ENCODE peak calls at places on chromosome 22, in eight cellular contexts. O is midbrain; I is pulmonary artery endothelial cell; S is nucleus accumbens; V is effector CD8-positive, alpha-beta T cell; D is activated gamma-delta T cell treated with anti-CD3 and anti-CD28 coated beads, Interleukin-2, amount 50 U/mL, for 16 hours; G is omental fat pad; H is frontal cortex. J is an unnamed sample.
A peak's percentile ranks its signal among the peaks of the same experiment; 100 is the strongest.

GRCh38 chr22:42686756-42687491 is 33.7 kb downstream of the A4GALT start:
- DNase-seq in G (no peak), S (no peak), O (no peak), V (no peak), H (no peak), I (no peak), D (no peak), J (no peak)

GRCh38 chr22:21070690-21071615 is 25.2 kb downstream of the LRRC74B start:
- DNase-seq in H (no peak), O (no peak), S (no peak), D (no peak), V (no peak), I (no peak), G (no peak), J (no peak)

GRCh38 chr22:31605851-31606585 is 56.0 kb downstream of the PISD start:
- DNase-seq in G (no peak), O (no peak), S (no peak), V (no peak), I (no peak), D (no peak), H (no peak), J (no peak)

GRCh38 chr22:35483730-35484129 is 56.9 kb upstream of the RASD2 start:
- DNase-seq in G (no peak), D (no peak), O (no peak), I (no peak), V (no peak), S (no peak), H (no peak), J (no peak)

GRCh38 chr22:24536089-24536488 is 18.8 kb downstream of the GUCD1 start:
- DNase-seq in D (no peak), O (no peak), S (no peak), V (no peak), G (no peak), I (no peak), H (no peak), J (no peak)

GRCh38 chr22:44047891-44048301 is 23.8 kb downstream of the PARVB start:
- DNase-seq in D (no peak), H (no peak), G (no peak), I (no peak), V (no peak), O (no peak), S (no peak), J (no peak)

GRCh38 chr22:31288496-31289235 is 3.6 kb downstream of the PIK3IP1 start:
- DNase-seq in D (no peak), I (no peak), V (no peak), H (no peak), S (no peak), O (no peak), G (no peak), J (peak; percentile 23)

GRCh38 chr22:30490399-30490798 is 15.1 kb downstream of the SEC14L4 start:
- DNase-seq in I (no peak), O (no peak), D (no peak), H (no peak), S (no peak), V (no peak), G (no peak), J (no peak)

GRCh38 chr22:41526802-41527799 is 17.2 kb downstream of the POLR3H start:
- DNase-seq in H (no peak), G (peak; percentile 39), S (peak; percentile 10), O (peak; percentile 52), D (peak; percentile 62), V (peak; percentile 60), I (no peak), J (no peak)

GRCh38 chr22:39688186-39688768 is 117.7 kb downstream of the CACNA1I start:
- DNase-seq in I (no peak), S (no peak), O (no peak), D (no peak), V (no peak), H (no peak), G (no peak), J (no peak)

J was measured in lower leg skin.